ENCODE peak calls at places on chromosomes 12 and 14, in five cellular contexts. W is HepG2, B is SK-N-SH, M is K562, I is GM12891. A is an unnamed sample.

GRCh38 chr14:85958069-85958468 is 428.1 kb downstream of the FLRT2 start:
- DNase-seq in W (no peak), B (no peak), M (no peak), I (no peak), A (no peak)

GRCh38 chr14:24425704-24426103 is 3.8 kb downstream of the CBLN3 start:
- DNase-seq in W (peak), B (no peak), M (peak), I (no peak), A (no peak)

GRCh38 chr12:11949738-11950403 is 120.9 kb upstream of the BCL2L14 start:
- DNase-seq in W (no peak), B (no peak), M (no peak), I (no peak), A (no peak)

GRCh38 chr12:2833327-2833726 is 1.5 kb downstream of the NRIP2 start:
- DNase-seq in W (no peak), B (no peak), M (no peak), I (no peak), A (no peak)

GRCh38 chr12:16349132-16349463 is 1.7 kb downstream of the MGST1 start:
- DNase-seq in W (peak), B (no peak), M (peak), I (no peak), A (no peak)

GRCh38 chr12:77442633-77443032 is 377.3 kb upstream of the E2F7 start:
- DNase-seq in W (no peak), B (no peak), M (no peak), I (no peak), A (no peak)

GRCh38 chr14:21846227-21846885 is 172.7 kb upstream of the OR4E1 start:
- DNase-seq in W (peak), B (peak), M (peak), I (no peak), A (no peak)

GRCh38 chr14:54617467-54617866 is 50.5 kb downstream of the SAMD4A start:
- DNase-seq in W (no peak), B (no peak), M (no peak), I (no peak), A (no peak)

GRCh38 chr12:58504539-58504938 is 415.8 kb downstream of the LRIG3 start:
- DNase-seq in W (no peak), B (no peak), M (no peak), I (no peak), A (no peak)

GRCh38 chr14:74754157-74754556 is 9.0 kb upstream of the YLPM1 start:
- DNase-seq in W (no peak), B (no peak), M (no peak), I (no peak), A (no peak)

GRCh38 chr14:105891631-105892452 is 365.5 kb downstream of the TMEM121 start:
- DNase-seq in W (no peak), B (no peak), M (peak), I (no peak), A (no peak)

GRCh38 chr12:9351136-9351535 is 142.9 kb upstream of the PZP start:
- DNase-seq in W (no peak), B (no peak), M (no peak), I (no peak), A (no peak)

GRCh38 chr12:18898469-18898868 is 160.6 kb downstream of the CAPZA3 start:
- DNase-seq in W (no peak), B (no peak), M (no peak), I (no peak), A (no peak)

GRCh38 chr14:101217972-101218371 is 314.4 kb upstream of the RTL1 start:
- DNase-seq in W (no peak), B (no peak), M (no peak), I (no peak), A (no peak)
- TF ChIP-seq TAF1 in W (no peak), B (no peak), M (no peak), I (no peak), A (no peak)

GRCh38 chr12:17371491-17372290 is 718.3 kb downstream of the RERGL start:
- DNase-seq in W (no peak), B (no peak), M (no peak), I (no peak), A (no peak)
- TF ChIP-seq TAF1 in W (no peak), B (no peak), M (no peak), I (no peak), A (no peak)

GRCh38 chr12:20805921-20806320 is 4.6 kb upstream of the SLCO1B3 start:
- DNase-seq in W (no peak), B (no peak), M (no peak), I (no peak), A (no peak)

GRCh38 chr12:20798561-20798960 is 11.9 kb upstream of the SLCO1B3 start:
- DNase-seq in W (peak), B (peak), M (no peak), I (no peak), A (no peak)

GRCh38 chr12:20801035-20801434 is 9.5 kb upstream of the SLCO1B3 start:
- DNase-seq in W (no peak), B (no peak), M (no peak), I (no peak), A (no peak)

DNA sequence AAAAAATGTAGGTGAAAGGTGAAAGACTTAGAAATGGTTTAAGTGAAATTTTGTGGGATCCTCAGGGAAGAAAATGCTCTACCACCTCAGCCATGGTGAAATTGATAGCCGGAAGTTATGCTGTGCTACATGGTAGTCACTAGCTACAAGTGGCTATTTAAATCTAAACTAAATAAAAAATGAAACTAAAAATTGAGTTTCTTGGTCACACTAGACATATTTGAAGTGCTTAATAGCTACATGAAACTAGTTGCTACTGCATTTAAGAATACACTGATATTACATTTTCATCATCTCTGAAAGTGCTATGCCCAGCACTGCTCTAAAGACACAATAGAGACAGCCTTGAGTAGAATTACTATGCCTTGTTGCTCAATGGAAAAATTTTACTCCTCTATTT is 10.3 kb upstream of the SLCO1B3 start:
- DNase-seq in W (no peak), B (no peak), M (no peak), I (no peak), A (no peak)
- TF ChIP-seq TAF1 in W (no peak), B (no peak), M (no peak), I (no peak), A (no peak)

GRCh38 chr12:76055393-76055792 is 23.8 kb upstream of the PHLDA1 start:
- DNase-seq in W (no peak), B (no peak), M (no peak), I (no peak), A (no peak)
- TF ChIP-seq TAF1 in W (no peak), B (no peak), M (no peak), I (no peak), A (no peak)

DNA sequence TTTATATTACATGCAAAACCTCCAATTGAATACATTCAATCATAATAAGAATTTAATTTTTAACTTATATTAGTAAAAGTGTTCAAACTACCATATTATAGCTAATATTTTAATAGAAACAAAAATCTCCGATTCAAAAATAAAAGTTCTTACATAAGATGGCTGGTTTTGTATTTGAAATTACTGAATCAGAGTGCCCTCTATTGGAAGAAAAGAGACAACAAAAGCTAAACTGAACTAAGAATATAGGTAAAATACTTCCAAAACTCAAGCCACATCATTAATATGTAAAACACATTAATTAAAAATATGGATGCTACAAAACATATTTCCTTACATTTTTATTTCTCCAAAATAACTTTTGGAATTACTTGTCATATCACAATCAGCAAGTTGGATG is 120.3 kb downstream of the GARIN6 start:
- DNase-seq in W (no peak), B (no peak), M (no peak), I (no peak), A (no peak)
- TF ChIP-seq TAF1 in W (no peak), B (no peak), M (no peak), I (no peak), A (no peak)

GRCh38 chr14:104791425-104791824 is 4.1 kb downstream of the AKT1 start:
- DNase-seq in W (no peak), B (no peak), M (no peak), I (no peak), A (no peak)
- TF ChIP-seq TAF1 in W (no peak), B (no peak), M (no peak), I (no peak), A (no peak)